ENCODE peak calls at places on chromosomes 4 and X, in four cellular contexts. R, L, E and F are unnamed samples.
A peak's percentile ranks its signal among the peaks of the same experiment; 100 is the strongest.

GRCh38 chrX:65695849-65696248 is 28.4 kb downstream of the MSN start:
- DNase-seq in R (no peak), L (no peak), E (no peak), F (no peak)

GRCh38 chr4:173527103-173527876 is 2.7 kb downstream of the HAND2 start:
- DNase-seq in R (no peak), L (no peak), E (no peak), F (no peak)

GRCh38 chr4:41454393-41454792 is 83.6 kb upstream of the LIMCH1 start:
- DNase-seq in R (no peak), L (no peak), E (no peak), F (no peak)

GRCh38 chr4:76748649-76749048 is 149.3 kb downstream of the SOWAHB start:
- DNase-seq in R (peak; percentile 13), L (peak; percentile 51), E (peak; percentile 29), F (peak; percentile 54)

GRCh38 chr4:55321707-55322264 is 24.3 kb upstream of the SRD5A3 start:
- DNase-seq in R (peak; percentile 25), L (peak; percentile 70), E (peak; percentile 80), F (peak; percentile 81)

GRCh38 chrX:41499195-41499594 is 52.1 kb downstream of the NYX start:
- DNase-seq in R (no peak), L (no peak), E (no peak), F (no peak)

GRCh38 chr4:4325321-4325720 is 35.3 kb downstream of the ZBTB49 start:
- DNase-seq in R (no peak), L (peak; percentile 1), E (no peak), F (no peak)

GRCh38 chr4:185471235-185472062 is at the start of gene CCDC110:
- DNase-seq in R (peak; percentile 74), L (peak; percentile 96), E (peak; percentile 89), F (peak; percentile 95)

GRCh38 chrX:2657532-2657931 is 33.6 kb upstream of the CD99 start:
- DNase-seq in R (no peak), L (no peak), E (no peak), F (no peak)

GRCh38 chr4:112112590-112113170 is 32.6 kb upstream of the FAM241A start:
- DNase-seq in R (no peak), L (no peak), E (no peak), F (peak; percentile 12)

GRCh38 chr4:14404730-14405129 is 597.6 kb upstream of the CPEB2 start:
- DNase-seq in R (no peak), L (peak; percentile 14), E (no peak), F (no peak)

GRCh38 chrX:10529344-10529743 is 91.0 kb downstream of the MID1 start:
- DNase-seq in R (no peak), L (no peak), E (no peak), F (no peak)

GRCh38 chr4:82842593-82842992 is 44.0 kb upstream of the SCD5 start:
- DNase-seq in R (peak; percentile 6), L (no peak), E (no peak), F (no peak)

GRCh38 chrX:15702488-15703371 is 35.3 kb upstream of the CA5B start:
- DNase-seq in R (no peak), L (no peak), E (no peak), F (no peak)

GRCh38 chr4:17642404-17642783 is 28.0 kb downstream of the MED28 start:
- DNase-seq in R (no peak), L (no peak), E (no peak), F (no peak)

GRCh38 chrX:150983526-150984163 is 510 bp downstream of the HMGB3 start:
- DNase-seq in R (no peak), L (no peak), E (no peak), F (peak; percentile 11)
- H3K27ac ChIP-seq in R (peak overlapping the region; percentile 96), L (no peak overlapping the region), E (peak overlapping the region; percentile 17), F (peak overlapping the region; percentile 69)

GRCh38 chrX:40104649-40105015 is 6.9 kb upstream of the BCOR start:
- DNase-seq in R (peak; percentile 41), L (peak; percentile 78), E (peak; percentile 50), F (peak; percentile 55)
- TF ChIP-seq POLR2A in R (no peak), L (peak; percentile 15), E (no peak), F (no peak)

GRCh38 chr4:80199004-80199579 is 1.8 kb downstream of the PRDM8 start:
- DNase-seq in R (no peak), L (no peak), E (no peak), F (no peak)

GRCh38 chr4:80202784-80203553 is 5.7 kb downstream of the PRDM8 start:
- DNase-seq in R (no peak), L (no peak), E (no peak), F (peak; percentile 52)

GRCh38 chr4:80202190-80202711 is 4.9 kb downstream of the PRDM8 start:
- DNase-seq in R (peak; percentile 63), L (peak; percentile 64), E (peak; percentile 66), F (peak; percentile 80)

GRCh38 chr4:80199947-80200346 is 2.6 kb downstream of the PRDM8 start:
- DNase-seq in R (no peak), L (no peak), E (no peak), F (no peak)

GRCh38 chr4:80201326-80202151 is 4.2 kb downstream of the PRDM8 start:
- DNase-seq in R (no peak), L (no peak), E (no peak), F (peak; percentile 37)
- H3K4me3 ChIP-seq in R (peak overlapping the region; percentile 48), L (no peak overlapping the region), E (no peak overlapping the region), F (no peak overlapping the region)

GRCh38 chrX:33194876-33195433 is 16.4 kb downstream of the DMD start:
- DNase-seq in R (no peak), L (no peak), E (no peak), F (no peak)
- H3K27ac ChIP-seq in R (no peak overlapping the region), L (no peak overlapping the region), E (no peak overlapping the region), F (no peak overlapping the region)

GRCh38 chr4:7983296-7983695 is 43.6 kb upstream of the AFAP1 start:
- DNase-seq in R (no peak), L (no peak), E (no peak), F (no peak)

GRCh38 chr4:7979652-7979968 is 39.9 kb upstream of the AFAP1 start:
- DNase-seq in R (no peak), L (no peak), E (no peak), F (no peak)

GRCh38 chr4:7984286-7984925 is 44.7 kb upstream of the AFAP1 start:
- DNase-seq in R (no peak), L (no peak), E (no peak), F (no peak)

GRCh38 chr4:7980036-7980435 is 40.4 kb upstream of the AFAP1 start:
- DNase-seq in R (no peak), L (no peak), E (no peak), F (no peak)

GRCh38 chr4:7981738-7982394 is 42.2 kb upstream of the AFAP1 start:
- DNase-seq in R (no peak), L (no peak), E (no peak), F (no peak)
- TF ChIP-seq POLR2A in R (no peak), L (no peak), E (no peak), F (no peak)

DNA sequence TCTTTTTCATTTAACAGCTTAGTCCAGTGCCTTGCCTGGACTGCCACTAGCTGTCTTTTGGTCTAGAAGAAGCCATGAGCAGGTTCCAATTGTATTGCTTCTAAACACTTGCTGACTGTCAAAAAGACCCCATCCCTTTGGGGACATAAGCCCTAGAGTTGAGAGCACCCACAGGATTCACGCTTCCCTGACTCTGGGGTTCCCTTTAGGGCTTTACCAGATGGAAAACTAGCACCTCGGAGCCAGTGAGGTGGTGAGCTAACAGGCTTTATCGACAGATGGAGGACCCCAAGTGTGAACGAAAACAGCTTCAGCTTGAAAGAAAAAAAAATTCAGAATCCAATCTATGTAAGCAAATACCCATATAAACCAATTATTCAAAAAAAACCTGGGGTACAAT is 90.8 kb downstream of the NAA11 start:
- DNase-seq in R (no peak), L (no peak), E (no peak), F (no peak)
- H3K4me3 ChIP-seq in R (no peak overlapping the region), L (no peak overlapping the region), E (no peak overlapping the region), F (no peak overlapping the region)

GRCh38 chr4:53712326-53712725 is 121.0 kb upstream of the LNX1 start:
- DNase-seq in R (no peak), L (no peak), E (no peak), F (no peak)

GRCh38 chr4:53713296-53713695 is 122.0 kb upstream of the LNX1 start:
- DNase-seq in R (no peak), L (no peak), E (no peak), F (no peak)

GRCh38 chr4:53713767-53714166 is 122.5 kb upstream of the LNX1 start:
- DNase-seq in R (no peak), L (no peak), E (no peak), F (no peak)

GRCh38 chr4:53709693-53710092 is 118.4 kb upstream of the LNX1 start:
- DNase-seq in R (no peak), L (no peak), E (no peak), F (no peak)

DNA sequence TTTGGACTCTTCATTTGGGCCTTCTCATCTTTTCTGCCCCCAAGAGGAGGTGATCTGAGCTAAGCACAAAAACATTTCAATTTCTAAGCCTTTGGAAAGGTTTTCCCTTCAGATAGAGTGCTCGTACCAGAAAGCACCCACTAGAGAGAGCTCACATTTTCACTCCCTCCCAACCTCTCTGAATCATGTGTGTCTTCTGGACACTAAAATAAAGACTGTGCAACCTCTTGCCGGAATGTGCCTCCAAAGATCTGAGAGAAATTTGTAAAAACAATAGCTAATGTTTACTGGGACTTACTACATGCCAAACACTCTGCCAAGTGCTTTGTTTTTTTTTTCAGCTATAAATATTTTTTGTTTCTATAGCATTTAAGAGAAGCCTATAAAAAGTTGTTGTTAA is 120.6 kb upstream of the LNX1 start:
- DNase-seq in R (no peak), L (no peak), E (no peak), F (no peak)
- H3K27ac ChIP-seq in R (no peak overlapping the region), L (no peak overlapping the region), E (peak overlapping the region; percentile 64), F (no peak overlapping the region)

DNA sequence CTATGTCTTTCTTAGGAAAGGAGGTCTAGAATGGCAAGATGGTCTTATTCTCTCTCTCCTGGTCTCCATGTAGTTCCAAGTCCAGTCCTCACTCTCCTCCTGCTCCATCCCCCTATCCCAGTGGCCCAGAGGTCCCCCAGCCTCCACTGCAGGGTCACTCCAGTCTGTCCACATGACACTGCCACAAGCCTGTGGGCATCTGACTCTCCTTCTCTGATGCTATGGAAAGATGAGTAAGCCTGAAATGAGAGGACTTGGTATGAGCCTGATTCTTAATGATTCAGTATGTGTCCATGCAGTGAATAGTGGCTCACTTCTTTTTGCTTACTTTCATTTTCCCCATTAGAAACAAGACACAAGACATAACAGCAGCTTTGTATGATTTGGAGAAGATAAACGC is 516.8 kb upstream of the ADGRL3 start:
- DNase-seq in R (no peak), L (no peak), E (no peak), F (no peak)
- TF ChIP-seq POLR2A in R (no peak), L (no peak), E (no peak), F (no peak)